ENCODE peak calls at places on chromosomes 7 and 10, in nine cellular contexts. One of them, this sample, is unnamed.

GRCh38 chr7:85749715-85750453 is 563.0 kb upstream of the SEMA3D start:
- DNase-seq in posterior cingulate gyrus: no peak
- DNase-seq in T-helper 2 cell: no peak
- DNase-seq in cardiac septum: no peak
- DNase-seq in pons: no peak
- DNase-seq in A172: no peak
- DNase-seq in M059J: peak
- DNase-seq in body of pancreas: no peak
- DNase-seq in DMS53: no peak
- DNase-seq in this sample: no peak

GRCh38 chr10:43644252-43644651 is 4.4 kb downstream of the ZNF32 start:
- DNase-seq in posterior cingulate gyrus: no peak
- DNase-seq in T-helper 2 cell: no peak
- DNase-seq in cardiac septum: no peak
- DNase-seq in pons: no peak
- DNase-seq in A172: no peak
- DNase-seq in M059J: peak
- DNase-seq in body of pancreas: no peak
- DNase-seq in DMS53: peak
- DNase-seq in this sample: no peak

GRCh38 chr10:14468022-14468421 is 137.3 kb upstream of the FRMD4A start:
- DNase-seq in posterior cingulate gyrus: no peak
- DNase-seq in T-helper 2 cell: no peak
- DNase-seq in cardiac septum: no peak
- DNase-seq in pons: no peak
- DNase-seq in A172: peak
- DNase-seq in M059J: peak
- DNase-seq in body of pancreas: no peak
- DNase-seq in DMS53: no peak
- DNase-seq in this sample: no peak

GRCh38 chr10:16519908-16520861 is 1.5 kb downstream of the C1QL3 start:
- DNase-seq in posterior cingulate gyrus: no peak
- DNase-seq in T-helper 2 cell: no peak
- DNase-seq in cardiac septum: no peak
- DNase-seq in pons: no peak
- DNase-seq in A172: no peak
- DNase-seq in M059J: no peak
- DNase-seq in body of pancreas: no peak
- DNase-seq in DMS53: no peak
- DNase-seq in this sample: no peak

GRCh38 chr10:3467052-3467906 is 294.7 kb upstream of the PITRM1 start:
- DNase-seq in posterior cingulate gyrus: peak
- DNase-seq in T-helper 2 cell: no peak
- DNase-seq in cardiac septum: peak
- DNase-seq in pons: peak
- DNase-seq in A172: peak
- DNase-seq in M059J: peak
- DNase-seq in body of pancreas: peak
- DNase-seq in DMS53: peak
- DNase-seq in this sample: peak

GRCh38 chr10:87973635-87974034 is 110.2 kb downstream of the PTEN start:
- DNase-seq in posterior cingulate gyrus: no peak
- DNase-seq in T-helper 2 cell: no peak
- DNase-seq in cardiac septum: no peak
- DNase-seq in pons: no peak
- DNase-seq in A172: no peak
- DNase-seq in M059J: no peak
- DNase-seq in body of pancreas: no peak
- DNase-seq in DMS53: no peak
- DNase-seq in this sample: no peak

GRCh38 chr10:46520941-46521340 is 35.5 kb downstream of the GPRIN2 start:
- DNase-seq in posterior cingulate gyrus: peak
- DNase-seq in T-helper 2 cell: no peak
- DNase-seq in cardiac septum: peak
- DNase-seq in pons: no peak
- DNase-seq in A172: peak
- DNase-seq in M059J: peak
- DNase-seq in body of pancreas: no peak
- DNase-seq in DMS53: no peak
- DNase-seq in this sample: peak

GRCh38 chr10:11901454-11902431 is 78.6 kb downstream of the PROSER2 start:
- DNase-seq in posterior cingulate gyrus: no peak
- DNase-seq in T-helper 2 cell: no peak
- DNase-seq in cardiac septum: peak
- DNase-seq in pons: no peak
- DNase-seq in A172: no peak
- DNase-seq in M059J: no peak
- DNase-seq in body of pancreas: no peak
- DNase-seq in DMS53: no peak
- DNase-seq in this sample: no peak

GRCh38 chr7:127322351-127322750 is 69.6 kb upstream of the GRM8 start:
- DNase-seq in posterior cingulate gyrus: no peak
- DNase-seq in T-helper 2 cell: no peak
- DNase-seq in cardiac septum: no peak
- DNase-seq in pons: no peak
- DNase-seq in A172: no peak
- DNase-seq in M059J: no peak
- DNase-seq in body of pancreas: no peak
- DNase-seq in DMS53: no peak
- DNase-seq in this sample: no peak

GRCh38 chr7:83984076-83984475 is 210.5 kb downstream of the SEMA3A start:
- DNase-seq in posterior cingulate gyrus: no peak
- DNase-seq in T-helper 2 cell: no peak
- DNase-seq in cardiac septum: no peak
- DNase-seq in pons: no peak
- DNase-seq in A172: peak
- DNase-seq in M059J: no peak
- DNase-seq in body of pancreas: no peak
- DNase-seq in DMS53: no peak
- DNase-seq in this sample: no peak

GRCh38 chr10:128027822-128028507 is 98.3 kb downstream of the MKI67 start:
- DNase-seq in posterior cingulate gyrus: no peak
- DNase-seq in T-helper 2 cell: no peak
- DNase-seq in cardiac septum: no peak
- DNase-seq in pons: no peak
- DNase-seq in A172: no peak
- DNase-seq in M059J: no peak
- DNase-seq in body of pancreas: peak
- DNase-seq in DMS53: no peak
- DNase-seq in this sample: no peak